ENCODE peak calls at places on chromosomes 6 and 20, in ten cellular contexts. E is hypothalamus; T is HCEC 1CT; G is HAP-1; M is stimulated activated CD4-positive, alpha-beta T cell treated with anti-CD3 and anti-CD28 coated beads, Interleukin-15, amount 100 ng/mL, for 48 hours; L is CD4-positive, CD25-positive, alpha-beta regulatory T cell; H is left cardiac atrium; I is upper lobe of right lung; W is foreskin keratinocyte; C is MG63. P is an unnamed sample.

GRCh38 chr6:32868257-32868788 is 14.3 kb downstream of the PSMB9 start:
- DNase-seq in W (no peak), M (peak), I (peak), L (peak), C (peak), E (peak), T (peak), H (peak), G (peak), P (peak)

GRCh38 chr20:10672579-10673127 is 1.1 kb downstream of the JAG1 start:
- DNase-seq in L (no peak), H (peak), C (peak), G (peak), W (no peak), E (no peak), T (peak), I (peak), M (peak), P (peak)

GRCh38 chr20:408843-409696 is 971 bp downstream of the RBCK1 start:
- DNase-seq in E (no peak), I (no peak), G (no peak), H (no peak), L (peak), W (no peak), T (no peak), M (no peak), C (no peak), P (peak)

GRCh38 chr20:19756756-19757486 is 1.1 kb upstream of the RIN2 start:
- DNase-seq in H (no peak), I (no peak), W (no peak), L (no peak), G (no peak), E (no peak), C (no peak), M (no peak), T (no peak), P (no peak)

GRCh38 chr6:155402656-155403304 is 52.9 kb downstream of the NOX3 start:
- DNase-seq in C (no peak), G (no peak), H (no peak), L (no peak), I (no peak), W (no peak), T (no peak), M (no peak), E (no peak), P (no peak)

GRCh38 chr20:53655909-53656652 is 62.4 kb upstream of the ZNF217 start:
- DNase-seq in E (no peak), H (no peak), M (no peak), T (peak), L (no peak), I (no peak), C (peak), G (no peak), W (no peak), P (no peak)

GRCh38 chr20:39839406-39840119 is 849.5 kb downstream of the MAFB start:
- DNase-seq in G (no peak), I (no peak), H (no peak), M (no peak), C (no peak), W (no peak), E (no peak), L (no peak), T (no peak), P (no peak)

GRCh38 chr6:1971612-1972011 is 273.8 kb downstream of the GMDS start:
- DNase-seq in C (no peak), T (no peak), W (no peak), G (no peak), M (no peak), E (no peak), L (no peak), I (no peak), H (no peak), P (no peak)

GRCh38 chr20:1185316-1185741 is 548 bp upstream of the TMEM74B start:
- DNase-seq in W (no peak), C (peak), I (no peak), T (no peak), G (peak), L (no peak), E (no peak), M (no peak), H (no peak), P (no peak)

P was measured in NAMALWA.